ENCODE peak calls at places on chromosomes 1 and 21, in six cellular contexts. T is trophoblast cell; V is tibial nerve; B is foreskin keratinocyte; G is CD8-positive, alpha-beta memory T cell; X is cardiac muscle cell. F is an unnamed sample.
A peak's percentile ranks its signal among the peaks of the same experiment; 100 is the strongest.

GRCh38 chr1:73820843-73821242 is 377.1 kb downstream of the LRRIQ3 start:
- DNase-seq in T (no peak), V (no peak), B (no peak), G (no peak), X (no peak), F (no peak)

GRCh38 chr1:2214541-2215241 is 13.4 kb upstream of the SKI start:
- DNase-seq in T (no peak), V (no peak), B (no peak), G (no peak), X (no peak), F (peak; percentile 43)

GRCh38 chr21:33802458-33802857 is 113.1 kb downstream of the ATP5PO start:
- DNase-seq in T (no peak), V (no peak), B (no peak), G (no peak), X (no peak), F (no peak)

GRCh38 chr1:203828002-203828401 is 32.6 kb downstream of the ZBED6 start:
- DNase-seq in T (peak; percentile 40), V (no peak), B (no peak), G (no peak), X (no peak), F (no peak)

GRCh38 chr1:114153621-114154145 is at the start of gene SYT6:
- DNase-seq in T (no peak), V (no peak), B (no peak), G (no peak), X (peak; percentile 10), F (no peak)

GRCh38 chr1:225642177-225642576 is 10.7 kb downstream of the ENAH start:
- DNase-seq in T (no peak), V (no peak), B (no peak), G (no peak), X (no peak), F (no peak)

GRCh38 chr1:9238550-9238949 is 4.0 kb downstream of the H6PD start:
- DNase-seq in T (no peak), V (no peak), B (no peak), G (no peak), X (no peak), F (no peak)

GRCh38 chr1:53614231-53615021 is 124.5 kb downstream of the GLIS1 start:
- DNase-seq in T (no peak), V (no peak), B (no peak), G (no peak), X (no peak), F (no peak)

GRCh38 chr1:182235952-182236650 is 155.5 kb downstream of the GLUL start:
- DNase-seq in T (no peak), V (no peak), B (peak; percentile 53), G (no peak), X (peak; percentile 37), F (no peak)

GRCh38 chr1:24503003-24503751 is 541 bp downstream of the RCAN3 start:
- DNase-seq in T (peak; percentile 28), V (no peak), B (peak; percentile 16), G (no peak), X (peak; percentile 20), F (no peak)

GRCh38 chr1:24502168-24503002 is at the start of gene RCAN3:
- DNase-seq in T (peak; percentile 89), V (peak; percentile 53), B (peak; percentile 50), G (peak; percentile 80), X (peak; percentile 94), F (peak; percentile 81)

GRCh38 chr1:24501371-24502167 is 1.1 kb upstream of the RCAN3 start:
- DNase-seq in T (peak; percentile 68), V (no peak), B (peak; percentile 20), G (no peak), X (no peak), F (no peak)

GRCh38 chr1:24498589-24498988 is 4.0 kb upstream of the RCAN3 start:
- DNase-seq in T (no peak), V (no peak), B (no peak), G (no peak), X (no peak), F (no peak)

DNA sequence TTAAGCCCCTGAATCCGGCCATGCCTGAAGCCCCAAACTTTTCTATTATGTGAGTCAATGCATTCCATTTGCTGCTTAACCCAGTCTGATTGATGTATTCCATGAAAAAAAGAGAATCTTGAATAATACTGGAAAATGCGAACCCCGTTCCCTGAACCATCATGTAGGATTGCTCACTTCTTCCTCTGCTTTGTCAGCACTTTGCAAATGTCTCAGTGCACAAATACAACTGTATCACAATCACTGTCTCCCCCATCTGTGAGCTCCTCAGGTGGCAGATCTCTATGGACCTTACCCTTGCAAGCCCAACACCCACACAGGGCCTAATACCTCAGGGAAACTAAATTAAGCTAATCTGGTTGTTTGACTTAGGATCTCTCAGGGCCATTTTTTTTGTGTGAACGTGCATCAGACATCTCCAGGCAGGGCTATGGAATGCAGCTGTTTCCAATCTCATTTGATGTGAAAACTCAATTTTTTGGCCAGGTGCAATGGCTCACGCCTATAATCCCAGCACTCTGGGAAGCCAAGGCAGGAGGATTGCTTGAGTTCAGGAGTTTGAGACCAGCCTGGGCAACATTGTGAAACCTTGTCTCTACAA is 2.1 kb upstream of the RCAN3 start:
- DNase-seq in T (no peak), V (no peak), B (no peak), G (no peak), X (no peak), F (no peak)
- H3K27ac ChIP-seq in T (no peak overlapping the region), V (no peak overlapping the region), B (no peak overlapping the region), G (no peak overlapping the region), X (no peak overlapping the region), F (no peak overlapping the region)

GRCh38 chr1:17416389-17416788 is 23.1 kb downstream of the RCC2 start:
- DNase-seq in T (no peak), V (no peak), B (no peak), G (no peak), X (no peak), F (no peak)

GRCh38 chr1:17409391-17409811 is 30.1 kb downstream of the RCC2 start:
- DNase-seq in T (no peak), V (no peak), B (no peak), G (no peak), X (no peak), F (no peak)

GRCh38 chr1:17414022-17414421 is 25.5 kb downstream of the RCC2 start:
- DNase-seq in T (no peak), V (no peak), B (no peak), G (no peak), X (no peak), F (no peak)

DNA sequence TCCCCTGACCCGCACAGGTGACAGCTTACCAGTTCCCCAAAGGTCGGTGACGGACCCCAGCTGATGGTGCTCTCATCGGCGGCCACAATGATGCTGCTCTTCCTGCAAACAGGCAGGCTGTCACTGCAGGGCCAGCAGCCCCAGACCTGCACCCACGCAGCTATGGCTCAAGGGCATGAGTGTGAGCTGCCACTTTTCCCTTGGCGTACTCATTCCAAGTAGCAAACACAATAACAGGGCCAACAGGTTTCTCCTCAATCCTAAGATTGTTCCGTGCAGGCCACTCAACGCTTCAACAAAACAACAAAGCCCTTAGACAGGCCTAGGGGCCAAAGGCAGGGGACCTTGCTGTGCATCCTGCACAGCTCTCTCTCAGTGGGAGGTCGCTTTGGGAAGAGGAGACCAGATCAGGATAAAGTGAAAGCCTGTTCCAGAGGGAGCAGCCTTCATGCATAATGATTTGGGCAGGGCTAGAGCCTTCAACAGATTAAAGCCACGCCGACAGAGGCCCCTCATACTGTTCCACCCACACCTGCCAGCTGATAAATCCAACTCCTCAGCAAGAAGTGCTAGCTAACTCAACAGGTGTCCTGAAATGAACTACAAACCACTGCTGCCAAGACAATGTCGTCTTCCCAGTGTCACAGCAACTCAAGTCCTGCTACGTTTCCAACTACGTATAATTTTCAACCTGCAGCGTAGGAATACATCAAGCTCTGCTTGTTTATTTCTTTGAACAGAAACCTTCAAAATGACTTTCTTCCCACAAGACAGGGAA is 27.2 kb downstream of the RCC2 start:
- DNase-seq in T (peak; percentile 99), V (no peak), B (no peak), G (no peak), X (no peak), F (no peak)
- H3K27ac ChIP-seq in T (peak overlapping the region; percentile 6), V (no peak overlapping the region), B (no peak overlapping the region), G (no peak overlapping the region), X (no peak overlapping the region), F (no peak overlapping the region)

GRCh38 chr1:109497449-109498160 is 3.7 kb downstream of the CYB561D1 start:
- DNase-seq in T (no peak), V (no peak), B (no peak), G (no peak), X (no peak), F (no peak)
- H3K27ac ChIP-seq in T (no peak overlapping the region), V (no peak overlapping the region), B (no peak overlapping the region), G (no peak overlapping the region), X (no peak overlapping the region), F (peak overlapping the region; percentile 75)

DNA sequence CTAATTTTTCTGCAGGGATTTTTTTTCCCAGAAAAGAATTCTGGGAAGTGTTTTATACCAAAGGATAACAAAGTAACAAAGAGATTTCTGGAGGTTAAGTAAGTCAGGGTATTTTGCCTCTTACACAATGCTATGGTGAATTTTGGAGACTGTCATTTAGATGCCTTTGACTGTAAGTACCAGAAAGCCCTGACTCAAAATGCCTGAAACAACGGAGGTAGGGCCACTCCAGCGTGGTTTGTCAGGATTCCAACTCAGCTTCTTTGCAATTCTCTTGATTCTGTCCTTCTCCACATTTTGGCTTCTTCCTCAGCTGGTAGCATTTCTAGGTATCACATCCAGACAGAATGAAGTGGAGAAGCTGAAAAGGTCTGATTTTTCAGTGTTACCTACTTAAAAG is 106.5 kb downstream of the UCHL5 start:
- DNase-seq in T (peak; percentile 6), V (no peak), B (no peak), G (no peak), X (no peak), F (no peak)
- H3K27ac ChIP-seq in T (no peak overlapping the region), V (no peak overlapping the region), B (no peak overlapping the region), G (no peak overlapping the region), X (no peak overlapping the region), F (no peak overlapping the region)

DNA sequence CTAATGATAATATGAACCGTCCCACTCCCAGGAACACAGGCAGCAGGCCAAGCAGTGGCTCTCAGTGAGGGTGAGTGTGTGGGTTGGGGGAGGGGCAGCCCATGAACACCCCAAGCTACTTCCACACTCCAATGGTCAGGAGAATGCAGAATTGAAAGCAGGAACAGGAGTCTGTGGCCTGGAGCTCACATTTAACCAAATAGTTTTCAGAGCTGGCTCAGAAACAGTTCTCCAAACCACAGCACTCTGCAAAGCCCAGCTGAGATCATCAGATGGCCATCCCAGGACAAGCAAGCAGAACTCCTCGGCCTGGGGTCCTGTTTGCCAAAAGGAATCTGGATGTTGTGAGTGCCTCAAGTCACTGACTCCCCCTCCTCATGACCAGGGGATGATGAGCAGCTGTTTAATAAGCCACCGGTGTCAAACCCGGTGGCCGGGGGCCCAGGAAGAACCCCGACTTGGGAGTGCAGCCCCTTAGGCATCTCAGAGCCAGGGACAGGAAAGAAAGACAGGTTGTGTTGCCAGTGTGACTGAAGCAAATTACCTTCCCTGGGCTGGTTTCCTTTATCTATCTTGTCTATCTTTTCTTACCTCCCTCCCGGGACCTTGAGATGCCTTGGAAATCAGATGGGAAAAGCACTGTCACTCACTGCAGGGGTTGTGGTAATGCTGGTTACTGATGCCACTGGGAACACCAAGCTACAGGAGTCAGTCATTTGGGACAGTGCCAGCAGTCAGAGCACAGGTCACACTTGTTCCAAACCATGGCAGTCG is 20.4 kb downstream of the DEGS1 start:
- DNase-seq in T (peak; percentile 43), V (peak; percentile 20), B (no peak), G (no peak), X (no peak), F (no peak)
- H3K27ac ChIP-seq in T (peak overlapping the region; percentile 82), V (no peak overlapping the region), B (peak overlapping the region; percentile 84), G (no peak overlapping the region), X (no peak overlapping the region), F (no peak overlapping the region)

DNA sequence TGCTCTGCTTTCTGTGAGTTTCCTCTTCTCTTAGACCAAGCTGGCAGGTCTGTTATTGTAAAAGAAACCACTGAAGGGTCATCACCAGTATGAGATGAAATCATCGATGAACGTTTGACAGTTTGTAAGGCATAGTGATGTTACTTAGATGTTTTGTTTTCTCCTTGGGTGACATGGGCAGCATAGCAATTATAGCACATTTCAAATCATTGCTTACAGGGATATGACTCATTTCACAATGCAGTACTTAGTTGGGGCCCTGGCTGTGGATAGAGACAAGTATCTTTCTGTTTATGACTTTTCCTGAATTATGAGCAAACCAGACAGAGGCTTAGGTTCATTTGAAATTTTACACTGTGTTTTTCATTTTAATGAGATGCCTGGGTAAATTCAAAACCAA is 313.0 kb downstream of the RWDD3 start:
- DNase-seq in T (no peak), V (no peak), B (peak; percentile 5), G (no peak), X (no peak), F (no peak)
- H3K27ac ChIP-seq in T (no peak overlapping the region), V (no peak overlapping the region), B (no peak overlapping the region), G (no peak overlapping the region), X (no peak overlapping the region), F (no peak overlapping the region)

F was measured in caudate nucleus.